ENCODE peak calls at places on chromosomes 6 and 20, in six cellular contexts. N is GM20000, C is RWPE1, M is GM10248, V is upper lobe of left lung, U is OCI-LY7. B is an unnamed sample.

GRCh38 chr6:70280462-70280861 is 22.4 kb downstream of the COL9A1 start:
- DNase-seq in U (no peak), V (no peak), N (no peak), C (no peak), M (no peak), B (no peak)

GRCh38 chr6:41732601-41733348 is 2.6 kb downstream of the TFEB start:
- DNase-seq in V (no peak), N (peak), U (peak), C (no peak), M (peak), B (no peak)

GRCh38 chr6:72418495-72418894 is 203.4 kb upstream of the KCNQ5 start:
- DNase-seq in N (no peak), U (no peak), V (no peak), M (no peak), C (no peak), B (no peak)

GRCh38 chr6:134093007-134093573 is 40.7 kb upstream of the SLC2A12 start:
- DNase-seq in U (peak), V (no peak), C (no peak), M (no peak), N (no peak), B (no peak)

GRCh38 chr6:17820055-17820454 is 113.3 kb upstream of the NUP153 start:
- DNase-seq in N (no peak), C (no peak), M (no peak), V (no peak), U (no peak), B (no peak)

GRCh38 chr6:23663652-23664051 is 462.4 kb upstream of the NRSN1 start:
- DNase-seq in U (no peak), M (no peak), V (no peak), C (no peak), N (no peak), B (no peak)

GRCh38 chr6:131758920-131759319 is 48.1 kb upstream of the CTAGE9 start:
- DNase-seq in C (no peak), M (no peak), V (no peak), U (no peak), N (no peak), B (no peak)

GRCh38 chr20:50550531-50550930 is 40.3 kb downstream of the PTPN1 start:
- DNase-seq in N (no peak), C (no peak), V (no peak), U (no peak), M (no peak), B (no peak)

GRCh38 chr6:27471365-27472115 is 1.4 kb downstream of the ZNF184 start:
- DNase-seq in U (peak), C (no peak), M (no peak), N (no peak), V (no peak), B (no peak)

GRCh38 chr6:28303570-28303969 is 22.2 kb downstream of the PGBD1 start:
- DNase-seq in V (no peak), N (peak), U (no peak), C (no peak), M (peak), B (no peak)

GRCh38 chr20:39885975-39886649 is 802.9 kb downstream of the MAFB start:
- DNase-seq in V (peak), U (peak), M (peak), C (peak), N (peak), B (no peak)

GRCh38 chr6:140078552-140079126 is 704.2 kb upstream of the CITED2 start:
- DNase-seq in U (no peak), C (no peak), M (no peak), V (no peak), N (no peak), B (no peak)

GRCh38 chr6:63734923-63735322 is 99.3 kb downstream of the PHF3 start:
- DNase-seq in V (no peak), N (no peak), U (no peak), M (no peak), C (peak), B (no peak)

GRCh38 chr6:7590918-7591302 is 912 bp downstream of the SNRNP48 start:
- DNase-seq in M (no peak), V (peak), N (no peak), C (no peak), U (no peak), B (no peak)

GRCh38 chr6:115675443-115675842 is 385.2 kb downstream of the FRK start:
- DNase-seq in M (no peak), N (no peak), V (no peak), U (no peak), C (no peak), B (no peak)

GRCh38 chr20:44574372-44574771 is 8.0 kb upstream of the PKIG start:
- DNase-seq in C (no peak), U (no peak), V (no peak), M (no peak), N (no peak), B (no peak)

GRCh38 chr6:158057213-158057987 is 75.7 kb downstream of the SYNJ2 start:
- DNase-seq in M (peak), V (no peak), C (peak), N (no peak), U (no peak), B (no peak)

GRCh38 chr20:5977223-5977622 is 26.8 kb downstream of the MCM8 start:
- DNase-seq in U (no peak), M (no peak), C (no peak), V (no peak), N (no peak), B (no peak)

GRCh38 chr6:138387577-138388368 is 10.1 kb downstream of the SMIM28 start:
- DNase-seq in C (no peak), V (no peak), M (no peak), N (no peak), U (no peak), B (no peak)

DNA sequence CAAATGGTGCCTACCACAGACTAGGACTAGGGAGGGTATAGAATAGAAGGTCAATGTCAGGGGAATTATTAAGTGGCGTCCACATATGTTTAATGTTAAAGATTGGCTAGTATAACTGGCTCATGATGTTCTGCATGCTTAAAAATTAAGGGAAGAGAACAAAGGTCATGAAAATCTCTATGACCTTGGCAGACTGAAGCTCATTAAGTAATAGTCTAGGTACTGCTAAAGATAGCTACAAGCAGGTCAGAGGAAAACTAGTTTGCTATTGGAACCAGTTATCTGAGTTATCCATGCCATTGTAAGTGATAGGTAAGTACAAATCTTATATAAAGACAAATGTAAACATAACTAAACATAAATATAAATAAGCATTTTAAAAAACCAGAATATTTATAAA is 32.9 kb upstream of the PRSS35 start:
- DNase-seq in N (no peak), M (no peak), U (no peak), V (no peak), C (no peak), B (no peak)
- TF ChIP-seq CTCF in N (no peak), M (no peak), U (no peak), V (no peak), C (no peak), B (no peak)

GRCh38 chr6:34973547-34974248 is 84.6 kb downstream of the ANKS1A start:
- DNase-seq in C (no peak), V (no peak), U (peak), M (no peak), N (no peak), B (no peak)
- TF ChIP-seq CTCF in C (no peak), V (no peak), U (peak), M (no peak), N (peak), B (no peak)

GRCh38 chr20:58897493-58897892 is 45.0 kb downstream of the GNAS start:
- DNase-seq in M (no peak), N (no peak), V (no peak), C (no peak), U (no peak), B (no peak)

GRCh38 chr20:58898629-58899028 is 46.1 kb downstream of the GNAS start:
- DNase-seq in U (no peak), C (no peak), V (no peak), M (no peak), N (no peak), B (no peak)

GRCh38 chr20:58899518-58899917 is 47.0 kb downstream of the GNAS start:
- DNase-seq in C (no peak), V (no peak), M (no peak), N (no peak), U (no peak), B (no peak)

GRCh38 chr20:58902003-58902402 is 49.5 kb downstream of the GNAS start:
- DNase-seq in C (no peak), M (no peak), U (no peak), V (no peak), N (no peak), B (no peak)

GRCh38 chr20:58900292-58900931 is 47.9 kb downstream of the GNAS start:
- DNase-seq in C (no peak), U (no peak), M (no peak), N (no peak), V (no peak), B (no peak)
- TF ChIP-seq CTCF in C (no peak), U (no peak), M (no peak), N (no peak), V (no peak), B (no peak)

GRCh38 chr6:56009620-56010019 is 134.2 kb upstream of the BMP5 start:
- DNase-seq in C (no peak), V (no peak), U (no peak), N (no peak), M (no peak), B (no peak)
- TF ChIP-seq CTCF in C (no peak), V (no peak), U (no peak), N (no peak), M (no peak), B (no peak)